ENCODE peak calls at places on chromosome 15, in seven cellular contexts. One of them, this sample, is unnamed.

GRCh38 chr15:68290715-68291114 is 13.2 kb downstream of the FEM1B start:
- DNase-seq in GM23248: no peak
- DNase-seq in OCI-LY7: no peak
- DNase-seq in neural progenitor cell: no peak
- DNase-seq in SK-N-SH: no peak
- DNase-seq in PC-3: no peak
- DNase-seq in hepatocyte: no peak
- DNase-seq in this sample: no peak

GRCh38 chr15:85840079-85840801 is 45.5 kb upstream of the KLHL25 start:
- DNase-seq in GM23248: peak
- DNase-seq in OCI-LY7: peak
- DNase-seq in neural progenitor cell: peak
- DNase-seq in SK-N-SH: peak
- DNase-seq in PC-3: peak
- DNase-seq in hepatocyte: peak
- DNase-seq in this sample: peak

GRCh38 chr15:66565731-66566130 is at the start of gene LCTL:
- DNase-seq in GM23248: peak
- DNase-seq in OCI-LY7: no peak
- DNase-seq in neural progenitor cell: peak
- DNase-seq in SK-N-SH: no peak
- DNase-seq in PC-3: peak
- DNase-seq in hepatocyte: no peak
- DNase-seq in this sample: peak

GRCh38 chr15:57384816-57385215 is 8.5 kb downstream of the CGNL1 start:
- DNase-seq in GM23248: peak
- DNase-seq in OCI-LY7: no peak
- DNase-seq in neural progenitor cell: no peak
- DNase-seq in SK-N-SH: no peak
- DNase-seq in PC-3: peak
- DNase-seq in hepatocyte: no peak
- DNase-seq in this sample: no peak

GRCh38 chr15:74108111-74108510 is 22.3 kb upstream of the ISLR2 start:
- DNase-seq in GM23248: no peak
- DNase-seq in OCI-LY7: no peak
- DNase-seq in neural progenitor cell: no peak
- DNase-seq in SK-N-SH: no peak
- DNase-seq in PC-3: no peak
- DNase-seq in hepatocyte: no peak
- DNase-seq in this sample: no peak

GRCh38 chr15:57227899-57228298 is 148.4 kb upstream of the CGNL1 start:
- DNase-seq in GM23248: peak
- DNase-seq in OCI-LY7: no peak
- DNase-seq in neural progenitor cell: no peak
- DNase-seq in SK-N-SH: peak
- DNase-seq in PC-3: no peak
- DNase-seq in hepatocyte: no peak
- DNase-seq in this sample: no peak

GRCh38 chr15:69225355-69226027 is 65.1 kb downstream of the GLCE start:
- DNase-seq in GM23248: peak
- DNase-seq in OCI-LY7: peak
- DNase-seq in neural progenitor cell: peak
- DNase-seq in SK-N-SH: peak
- DNase-seq in PC-3: peak
- DNase-seq in hepatocyte: peak
- DNase-seq in this sample: peak

GRCh38 chr15:73859236-73859635 is 14.1 kb upstream of the TBC1D21 start:
- DNase-seq in GM23248: no peak
- DNase-seq in OCI-LY7: no peak
- DNase-seq in neural progenitor cell: no peak
- DNase-seq in SK-N-SH: no peak
- DNase-seq in PC-3: no peak
- DNase-seq in hepatocyte: no peak
- DNase-seq in this sample: no peak

GRCh38 chr15:52069559-52069958 is 43.0 kb downstream of the BCL2L10 start:
- DNase-seq in GM23248: no peak
- DNase-seq in OCI-LY7: no peak
- DNase-seq in neural progenitor cell: no peak
- DNase-seq in SK-N-SH: no peak
- DNase-seq in PC-3: no peak
- DNase-seq in hepatocyte: peak
- DNase-seq in this sample: no peak

GRCh38 chr15:71508081-71508682 is 302.2 kb upstream of the NR2E3 start:
- DNase-seq in GM23248: peak
- DNase-seq in OCI-LY7: no peak
- DNase-seq in neural progenitor cell: no peak
- DNase-seq in SK-N-SH: no peak
- DNase-seq in PC-3: no peak
- DNase-seq in hepatocyte: no peak
- DNase-seq in this sample: no peak

GRCh38 chr15:97174886-97175540 is 785.5 kb upstream of the ARRDC4 start:
- DNase-seq in GM23248: no peak
- DNase-seq in OCI-LY7: no peak
- DNase-seq in neural progenitor cell: no peak
- DNase-seq in SK-N-SH: no peak
- DNase-seq in PC-3: no peak
- DNase-seq in hepatocyte: no peak
- DNase-seq in this sample: no peak

GRCh38 chr15:65244638-65245037 is 33.4 kb upstream of the CILP start:
- DNase-seq in GM23248: no peak
- DNase-seq in OCI-LY7: no peak
- DNase-seq in neural progenitor cell: no peak
- DNase-seq in SK-N-SH: no peak
- DNase-seq in PC-3: no peak
- DNase-seq in hepatocyte: no peak
- DNase-seq in this sample: no peak

GRCh38 chr15:65248506-65248905 is 37.2 kb upstream of the CILP start:
- DNase-seq in GM23248: no peak
- DNase-seq in OCI-LY7: no peak
- DNase-seq in neural progenitor cell: peak
- DNase-seq in SK-N-SH: no peak
- DNase-seq in PC-3: no peak
- DNase-seq in hepatocyte: no peak
- DNase-seq in this sample: peak

GRCh38 chr15:65245096-65245849 is 34.0 kb upstream of the CILP start:
- DNase-seq in GM23248: peak
- DNase-seq in OCI-LY7: no peak
- DNase-seq in neural progenitor cell: no peak
- DNase-seq in SK-N-SH: no peak
- DNase-seq in PC-3: no peak
- DNase-seq in hepatocyte: peak
- DNase-seq in this sample: no peak

GRCh38 chr15:65246026-65246714 is 34.9 kb upstream of the CILP start:
- DNase-seq in GM23248: no peak
- DNase-seq in OCI-LY7: no peak
- DNase-seq in neural progenitor cell: no peak
- DNase-seq in SK-N-SH: no peak
- DNase-seq in PC-3: no peak
- DNase-seq in hepatocyte: no peak
- DNase-seq in this sample: no peak

DNA sequence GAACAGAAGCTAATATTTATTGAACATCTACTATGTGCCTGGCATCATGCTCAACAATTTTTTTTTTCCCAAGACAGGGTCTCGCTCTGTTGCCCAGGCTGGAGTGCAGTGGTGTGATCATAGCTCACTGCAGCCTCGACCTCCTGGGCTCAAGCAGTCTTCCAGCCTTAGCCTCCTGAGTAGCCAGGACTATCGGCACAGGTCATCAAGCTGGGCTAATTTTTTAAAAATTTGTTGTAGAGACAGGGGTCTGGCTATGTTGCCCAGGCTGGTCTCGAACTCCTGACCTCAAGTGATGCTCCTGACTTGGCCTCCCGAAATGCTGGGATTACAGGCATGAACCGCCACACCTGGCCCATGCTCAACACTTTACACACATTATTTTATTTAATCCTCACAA is 35.7 kb upstream of the CILP start:
- DNase-seq in GM23248: no peak
- DNase-seq in OCI-LY7: no peak
- DNase-seq in neural progenitor cell: no peak
- DNase-seq in SK-N-SH: no peak
- DNase-seq in PC-3: no peak
- DNase-seq in hepatocyte: no peak
- DNase-seq in this sample: no peak
- TF ChIP-seq EZH2phosphoT487 in GM23248: no peak
- TF ChIP-seq EZH2phosphoT487 in OCI-LY7: no peak
- TF ChIP-seq EZH2phosphoT487 in neural progenitor cell: no peak
- TF ChIP-seq EZH2phosphoT487 in SK-N-SH: no peak
- TF ChIP-seq EZH2phosphoT487 in PC-3: no peak
- TF ChIP-seq EZH2phosphoT487 in hepatocyte: no peak
- TF ChIP-seq EZH2phosphoT487 in this sample: no peak

GRCh38 chr15:89385596-89386242 is 51.1 kb upstream of the POLG start:
- DNase-seq in GM23248: no peak
- DNase-seq in OCI-LY7: no peak
- DNase-seq in neural progenitor cell: no peak
- DNase-seq in SK-N-SH: no peak
- DNase-seq in PC-3: peak
- DNase-seq in hepatocyte: no peak
- DNase-seq in this sample: no peak
- TF ChIP-seq EZH2phosphoT487 in GM23248: no peak
- TF ChIP-seq EZH2phosphoT487 in OCI-LY7: no peak
- TF ChIP-seq EZH2phosphoT487 in neural progenitor cell: no peak
- TF ChIP-seq EZH2phosphoT487 in SK-N-SH: no peak
- TF ChIP-seq EZH2phosphoT487 in PC-3: no peak
- TF ChIP-seq EZH2phosphoT487 in hepatocyte: no peak
- TF ChIP-seq EZH2phosphoT487 in this sample: no peak

GRCh38 chr15:35545316-35545824 is 595 bp downstream of the DPH6 start:
- DNase-seq in GM23248: peak
- DNase-seq in OCI-LY7: peak
- DNase-seq in neural progenitor cell: no peak
- DNase-seq in SK-N-SH: peak
- DNase-seq in PC-3: peak
- DNase-seq in hepatocyte: peak
- DNase-seq in this sample: peak
- TF ChIP-seq EZH2phosphoT487 in GM23248: no peak
- TF ChIP-seq EZH2phosphoT487 in OCI-LY7: no peak
- TF ChIP-seq EZH2phosphoT487 in neural progenitor cell: no peak
- TF ChIP-seq EZH2phosphoT487 in SK-N-SH: no peak
- TF ChIP-seq EZH2phosphoT487 in PC-3: no peak
- TF ChIP-seq EZH2phosphoT487 in hepatocyte: no peak
- TF ChIP-seq EZH2phosphoT487 in this sample: no peak

GRCh38 chr15:64224508-64224907 is 61.7 kb upstream of the PPIB start:
- DNase-seq in GM23248: peak
- DNase-seq in OCI-LY7: no peak
- DNase-seq in neural progenitor cell: no peak
- DNase-seq in SK-N-SH: peak
- DNase-seq in PC-3: no peak
- DNase-seq in hepatocyte: peak
- DNase-seq in this sample: no peak
- TF ChIP-seq EZH2phosphoT487 in GM23248: no peak
- TF ChIP-seq EZH2phosphoT487 in OCI-LY7: no peak
- TF ChIP-seq EZH2phosphoT487 in neural progenitor cell: no peak
- TF ChIP-seq EZH2phosphoT487 in SK-N-SH: no peak
- TF ChIP-seq EZH2phosphoT487 in PC-3: no peak
- TF ChIP-seq EZH2phosphoT487 in hepatocyte: no peak
- TF ChIP-seq EZH2phosphoT487 in this sample: no peak

DNA sequence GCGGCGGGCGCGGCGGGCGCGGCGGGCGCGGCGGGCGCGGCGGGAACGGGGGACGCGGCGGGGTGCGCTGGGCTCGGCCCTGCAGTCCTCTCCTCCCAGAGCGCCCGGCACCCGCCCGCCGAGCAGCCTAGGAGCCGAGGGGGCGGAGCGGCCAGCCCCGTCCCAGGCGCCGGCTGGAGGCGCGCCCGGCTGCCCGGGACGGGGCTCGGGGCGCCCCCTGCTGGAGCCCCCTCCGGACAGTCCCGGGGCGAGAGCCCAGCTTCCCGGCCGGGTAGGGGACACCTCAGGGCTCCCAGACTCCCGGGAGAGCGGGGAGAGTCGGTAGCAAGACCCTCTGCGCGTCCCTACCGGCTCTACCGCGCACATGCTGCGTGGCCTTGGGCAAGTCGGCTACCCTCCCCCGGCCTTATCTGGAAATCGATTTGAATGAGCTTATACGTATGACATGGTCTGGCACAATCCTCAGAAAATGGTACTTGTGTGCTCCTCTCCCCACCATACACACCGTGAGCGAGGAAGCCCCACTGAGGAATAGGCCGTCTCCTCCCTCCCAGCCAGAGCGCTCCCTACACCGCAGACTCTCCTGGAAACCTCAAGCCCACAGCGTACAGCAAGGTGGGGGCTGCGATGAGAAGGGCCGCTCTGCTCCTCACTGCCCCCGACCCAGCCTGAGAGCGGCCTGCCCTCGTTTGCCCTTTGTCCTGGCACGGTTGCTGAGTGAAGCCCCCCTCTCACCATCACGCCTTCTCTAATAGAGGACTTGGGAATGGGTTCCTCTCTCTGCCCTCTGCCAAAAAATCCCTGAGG is at the start of gene DAPK2:
- DNase-seq in GM23248: peak
- DNase-seq in OCI-LY7: peak
- DNase-seq in neural progenitor cell: peak
- DNase-seq in SK-N-SH: peak
- DNase-seq in PC-3: peak
- DNase-seq in hepatocyte: peak
- DNase-seq in this sample: peak
- TF ChIP-seq EZH2phosphoT487 in GM23248: no peak
- TF ChIP-seq EZH2phosphoT487 in OCI-LY7: no peak
- TF ChIP-seq EZH2phosphoT487 in neural progenitor cell: no peak
- TF ChIP-seq EZH2phosphoT487 in SK-N-SH: no peak
- TF ChIP-seq EZH2phosphoT487 in PC-3: no peak
- TF ChIP-seq EZH2phosphoT487 in hepatocyte: no peak
- TF ChIP-seq EZH2phosphoT487 in this sample: no peak

DNA sequence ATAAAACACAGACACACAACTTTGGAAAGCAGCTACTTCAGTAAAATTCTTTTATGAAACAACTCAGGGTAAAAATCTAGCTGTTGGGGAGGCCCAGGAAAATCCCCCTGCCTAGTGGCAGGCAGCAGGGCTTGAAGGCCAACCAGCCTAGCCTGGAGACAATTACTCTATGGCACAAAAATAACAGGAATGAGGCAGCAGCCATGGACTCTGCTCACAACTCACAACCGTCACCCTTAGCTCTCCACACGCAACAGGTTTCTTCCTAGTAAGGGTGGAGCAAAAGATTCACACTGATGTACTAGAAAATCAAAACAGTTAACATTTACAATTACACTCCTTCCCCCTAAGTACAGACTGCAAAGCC is 538 bp upstream of the FBXL22 start:
- DNase-seq in GM23248: peak
- DNase-seq in OCI-LY7: no peak
- DNase-seq in neural progenitor cell: no peak
- DNase-seq in SK-N-SH: no peak
- DNase-seq in PC-3: no peak
- DNase-seq in hepatocyte: peak
- DNase-seq in this sample: no peak
- TF ChIP-seq EZH2phosphoT487 in GM23248: no peak
- TF ChIP-seq EZH2phosphoT487 in OCI-LY7: no peak
- TF ChIP-seq EZH2phosphoT487 in neural progenitor cell: no peak
- TF ChIP-seq EZH2phosphoT487 in SK-N-SH: no peak
- TF ChIP-seq EZH2phosphoT487 in PC-3: no peak
- TF ChIP-seq EZH2phosphoT487 in hepatocyte: no peak
- TF ChIP-seq EZH2phosphoT487 in this sample: no peak

DNA sequence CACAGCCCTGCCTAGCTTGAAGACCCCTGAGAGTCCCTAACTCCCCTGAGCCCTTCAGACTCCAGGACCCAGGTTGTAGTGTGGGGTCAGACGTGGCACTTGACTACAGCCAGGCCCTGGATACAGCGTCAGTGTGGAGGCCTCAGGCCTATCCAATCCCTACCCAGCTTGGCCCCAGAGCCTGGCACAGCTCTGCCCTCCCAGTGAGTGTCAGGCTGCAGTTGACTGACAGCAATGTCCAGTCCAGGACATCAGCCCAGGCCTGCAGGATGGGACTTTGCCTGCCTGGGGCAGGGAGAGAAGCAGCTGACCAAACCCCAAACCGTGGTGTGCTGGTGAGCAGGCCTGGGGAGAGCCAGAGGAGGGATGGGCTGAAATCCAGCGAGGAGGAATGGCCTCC is 27.3 kb downstream of the KLF13 start:
- DNase-seq in GM23248: peak
- DNase-seq in OCI-LY7: no peak
- DNase-seq in neural progenitor cell: no peak
- DNase-seq in SK-N-SH: peak
- DNase-seq in PC-3: no peak
- DNase-seq in hepatocyte: no peak
- DNase-seq in this sample: no peak
- TF ChIP-seq EZH2phosphoT487 in GM23248: no peak
- TF ChIP-seq EZH2phosphoT487 in OCI-LY7: no peak
- TF ChIP-seq EZH2phosphoT487 in neural progenitor cell: no peak
- TF ChIP-seq EZH2phosphoT487 in SK-N-SH: no peak
- TF ChIP-seq EZH2phosphoT487 in PC-3: no peak
- TF ChIP-seq EZH2phosphoT487 in hepatocyte: no peak
- TF ChIP-seq EZH2phosphoT487 in this sample: no peak

This sample was measured in GM23338.